ENCODE peak calls at places on chromosomes 1 and 21, in six cellular contexts. One of them, this sample, is unnamed.

GRCh38 chr1:31155216-31155806 is 84.4 kb downstream of the NKAIN1 start:
- DNase-seq in sigmoid colon: peak; percentile 82
- DNase-seq in IMR-90: peak; percentile 32
- DNase-seq in heart left ventricle: peak; percentile 70
- DNase-seq in Peyer's patch: peak; percentile 83
- DNase-seq in GM12891: peak; percentile 66
- DNase-seq in this sample: peak; percentile 70

GRCh38 chr1:24900486-24900849 is 29.6 kb downstream of the RUNX3 start:
- DNase-seq in sigmoid colon: no peak
- DNase-seq in IMR-90: no peak
- DNase-seq in heart left ventricle: no peak
- DNase-seq in Peyer's patch: peak; percentile 34
- DNase-seq in GM12891: no peak
- DNase-seq in this sample: no peak

GRCh38 chr1:32907435-32907834 is 6.2 kb upstream of the TMEM54 start:
- DNase-seq in sigmoid colon: no peak
- DNase-seq in IMR-90: peak; percentile 48
- DNase-seq in heart left ventricle: no peak
- DNase-seq in Peyer's patch: no peak
- DNase-seq in GM12891: no peak
- DNase-seq in this sample: no peak

GRCh38 chr1:160171352-160171751 is 19.0 kb upstream of the CASQ1 start:
- DNase-seq in sigmoid colon: peak; percentile 4
- DNase-seq in IMR-90: peak; percentile 32
- DNase-seq in heart left ventricle: no peak
- DNase-seq in Peyer's patch: no peak
- DNase-seq in GM12891: no peak
- DNase-seq in this sample: peak; percentile 76

GRCh38 chr1:218874801-218875400 is 298.8 kb upstream of the LYPLAL1 start:
- DNase-seq in sigmoid colon: no peak
- DNase-seq in IMR-90: no peak
- DNase-seq in heart left ventricle: no peak
- DNase-seq in Peyer's patch: no peak
- DNase-seq in GM12891: no peak
- DNase-seq in this sample: no peak

GRCh38 chr1:62337785-62338631 is 18.8 kb upstream of the KANK4 start:
- DNase-seq in sigmoid colon: no peak
- DNase-seq in IMR-90: no peak
- DNase-seq in heart left ventricle: no peak
- DNase-seq in Peyer's patch: no peak
- DNase-seq in GM12891: no peak
- DNase-seq in this sample: no peak

GRCh38 chr1:94980909-94981252 is 54.0 kb upstream of the CNN3 start:
- DNase-seq in sigmoid colon: no peak
- DNase-seq in IMR-90: no peak
- DNase-seq in heart left ventricle: no peak
- DNase-seq in Peyer's patch: no peak
- DNase-seq in GM12891: no peak
- DNase-seq in this sample: no peak

GRCh38 chr1:85582687-85583354 is 2.3 kb downstream of the CCN1 start:
- DNase-seq in sigmoid colon: no peak
- DNase-seq in IMR-90: peak; percentile 66
- DNase-seq in heart left ventricle: no peak
- DNase-seq in Peyer's patch: no peak
- DNase-seq in GM12891: no peak
- DNase-seq in this sample: no peak

GRCh38 chr1:54340876-54341275 is 65.3 kb downstream of the SSBP3 start:
- DNase-seq in sigmoid colon: no peak
- DNase-seq in IMR-90: no peak
- DNase-seq in heart left ventricle: no peak
- DNase-seq in Peyer's patch: no peak
- DNase-seq in GM12891: no peak
- DNase-seq in this sample: no peak

GRCh38 chr21:42666023-42666747 is 12.8 kb downstream of the PDE9A start:
- DNase-seq in sigmoid colon: peak; percentile 87
- DNase-seq in IMR-90: no peak
- DNase-seq in heart left ventricle: no peak
- DNase-seq in Peyer's patch: peak; percentile 71
- DNase-seq in GM12891: no peak
- DNase-seq in this sample: no peak

GRCh38 chr1:226871636-226872327 is 1.4 kb downstream of the PSEN2 start:
- DNase-seq in sigmoid colon: no peak
- DNase-seq in IMR-90: no peak
- DNase-seq in heart left ventricle: no peak
- DNase-seq in Peyer's patch: no peak
- DNase-seq in GM12891: no peak
- DNase-seq in this sample: no peak

GRCh38 chr1:226871047-226871365 is 590 bp downstream of the PSEN2 start:
- DNase-seq in sigmoid colon: no peak
- DNase-seq in IMR-90: no peak
- DNase-seq in heart left ventricle: no peak
- DNase-seq in Peyer's patch: no peak
- DNase-seq in GM12891: no peak
- DNase-seq in this sample: no peak

GRCh38 chr1:226868726-226869125 is 1.7 kb upstream of the PSEN2 start:
- DNase-seq in sigmoid colon: no peak
- DNase-seq in IMR-90: no peak
- DNase-seq in heart left ventricle: no peak
- DNase-seq in Peyer's patch: no peak
- DNase-seq in GM12891: no peak
- DNase-seq in this sample: no peak

GRCh38 chr1:226870026-226870322 is 442 bp upstream of the PSEN2 start:
- DNase-seq in sigmoid colon: no peak
- DNase-seq in IMR-90: no peak
- DNase-seq in heart left ventricle: no peak
- DNase-seq in Peyer's patch: no peak
- DNase-seq in GM12891: no peak
- DNase-seq in this sample: no peak

GRCh38 chr1:226870323-226871046 is at the start of gene PSEN2:
- DNase-seq in sigmoid colon: peak; percentile 86
- DNase-seq in IMR-90: peak; percentile 28
- DNase-seq in heart left ventricle: peak; percentile 71
- DNase-seq in Peyer's patch: peak; percentile 89
- DNase-seq in GM12891: peak; percentile 78
- DNase-seq in this sample: peak; percentile 75
- TF ChIP-seq POLR2A in sigmoid colon: no peak
- TF ChIP-seq POLR2A in IMR-90: no peak
- TF ChIP-seq POLR2A in heart left ventricle: peak; percentile 67
- TF ChIP-seq POLR2A in Peyer's patch: peak; percentile 58
- TF ChIP-seq POLR2A in GM12891: no peak
- TF ChIP-seq POLR2A in this sample: peak; percentile 46

GRCh38 chr1:184387871-184388670 is 1.2 kb downstream of the C1orf21 start:
- DNase-seq in sigmoid colon: peak; percentile 74
- DNase-seq in IMR-90: peak; percentile 89
- DNase-seq in heart left ventricle: peak; percentile 38
- DNase-seq in Peyer's patch: peak; percentile 60
- DNase-seq in GM12891: no peak
- DNase-seq in this sample: peak; percentile 62
- TF ChIP-seq POLR2A in sigmoid colon: no peak
- TF ChIP-seq POLR2A in IMR-90: no peak
- TF ChIP-seq POLR2A in heart left ventricle: peak; percentile 20
- TF ChIP-seq POLR2A in Peyer's patch: peak; percentile 26
- TF ChIP-seq POLR2A in GM12891: no peak
- TF ChIP-seq POLR2A in this sample: no peak

GRCh38 chr1:198677027-198677426 is 38.2 kb downstream of the PTPRC start:
- DNase-seq in sigmoid colon: no peak
- DNase-seq in IMR-90: no peak
- DNase-seq in heart left ventricle: no peak
- DNase-seq in Peyer's patch: no peak
- DNase-seq in GM12891: no peak
- DNase-seq in this sample: no peak

GRCh38 chr1:198679535-198680173 is 40.8 kb downstream of the PTPRC start:
- DNase-seq in sigmoid colon: no peak
- DNase-seq in IMR-90: no peak
- DNase-seq in heart left ventricle: peak; percentile 26
- DNase-seq in Peyer's patch: no peak
- DNase-seq in GM12891: no peak
- DNase-seq in this sample: no peak

GRCh38 chr1:198680174-198680871 is 41.5 kb downstream of the PTPRC start:
- DNase-seq in sigmoid colon: no peak
- DNase-seq in IMR-90: no peak
- DNase-seq in heart left ventricle: no peak
- DNase-seq in Peyer's patch: no peak
- DNase-seq in GM12891: no peak
- DNase-seq in this sample: no peak

GRCh38 chr1:198678301-198678836 is 39.5 kb downstream of the PTPRC start:
- DNase-seq in sigmoid colon: no peak
- DNase-seq in IMR-90: no peak
- DNase-seq in heart left ventricle: no peak
- DNase-seq in Peyer's patch: no peak
- DNase-seq in GM12891: no peak
- DNase-seq in this sample: no peak

DNA sequence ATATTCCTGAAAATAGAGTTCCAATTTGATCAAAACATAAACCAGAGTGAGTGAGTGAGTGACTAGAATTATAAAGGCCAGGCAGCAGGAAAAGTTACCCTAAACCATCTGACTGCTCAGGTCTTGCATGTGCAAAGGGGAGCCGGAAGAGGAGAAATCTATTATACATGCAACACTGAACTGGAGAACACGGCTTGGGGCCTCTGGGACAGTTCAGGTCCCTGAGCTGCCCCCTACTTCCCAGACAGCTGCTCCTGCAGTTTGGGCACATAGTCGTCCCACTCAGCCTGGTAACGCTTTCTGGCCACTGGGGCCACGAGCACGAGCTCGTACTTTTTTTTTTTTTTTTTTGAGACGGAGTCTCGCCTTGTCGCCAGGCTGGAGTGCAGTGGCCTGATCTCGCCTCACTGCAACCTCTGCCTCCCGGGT is 40.1 kb downstream of the PTPRC start:
- DNase-seq in sigmoid colon: no peak
- DNase-seq in IMR-90: no peak
- DNase-seq in heart left ventricle: no peak
- DNase-seq in Peyer's patch: no peak
- DNase-seq in GM12891: no peak
- DNase-seq in this sample: no peak
- TF ChIP-seq POLR2A in sigmoid colon: no peak
- TF ChIP-seq POLR2A in IMR-90: no peak
- TF ChIP-seq POLR2A in heart left ventricle: no peak
- TF ChIP-seq POLR2A in Peyer's patch: no peak
- TF ChIP-seq POLR2A in GM12891: no peak
- TF ChIP-seq POLR2A in this sample: no peak

GRCh38 chr1:114757455-114758250 is at the start of gene CSDE1:
- DNase-seq in sigmoid colon: peak; percentile 99
- DNase-seq in IMR-90: peak; percentile 99
- DNase-seq in heart left ventricle: peak; percentile 97
- DNase-seq in Peyer's patch: peak; percentile 97
- DNase-seq in GM12891: peak; percentile 61
- DNase-seq in this sample: peak; percentile 69
- TF ChIP-seq POLR2A in sigmoid colon: peak; percentile 89
- TF ChIP-seq POLR2A in IMR-90: peak; percentile 98
- TF ChIP-seq POLR2A in heart left ventricle: peak; percentile 90
- TF ChIP-seq POLR2A in Peyer's patch: peak; percentile 92
- TF ChIP-seq POLR2A in GM12891: peak; percentile 96
- TF ChIP-seq POLR2A in this sample: peak; percentile 74

GRCh38 chr1:223609066-223609465 is 56.4 kb downstream of the CAPN8 start:
- DNase-seq in sigmoid colon: no peak
- DNase-seq in IMR-90: no peak
- DNase-seq in heart left ventricle: no peak
- DNase-seq in Peyer's patch: no peak
- DNase-seq in GM12891: no peak
- DNase-seq in this sample: no peak
- TF ChIP-seq POLR2A in sigmoid colon: no peak
- TF ChIP-seq POLR2A in IMR-90: no peak
- TF ChIP-seq POLR2A in heart left ventricle: no peak
- TF ChIP-seq POLR2A in Peyer's patch: no peak
- TF ChIP-seq POLR2A in GM12891: no peak
- TF ChIP-seq POLR2A in this sample: no peak

DNA sequence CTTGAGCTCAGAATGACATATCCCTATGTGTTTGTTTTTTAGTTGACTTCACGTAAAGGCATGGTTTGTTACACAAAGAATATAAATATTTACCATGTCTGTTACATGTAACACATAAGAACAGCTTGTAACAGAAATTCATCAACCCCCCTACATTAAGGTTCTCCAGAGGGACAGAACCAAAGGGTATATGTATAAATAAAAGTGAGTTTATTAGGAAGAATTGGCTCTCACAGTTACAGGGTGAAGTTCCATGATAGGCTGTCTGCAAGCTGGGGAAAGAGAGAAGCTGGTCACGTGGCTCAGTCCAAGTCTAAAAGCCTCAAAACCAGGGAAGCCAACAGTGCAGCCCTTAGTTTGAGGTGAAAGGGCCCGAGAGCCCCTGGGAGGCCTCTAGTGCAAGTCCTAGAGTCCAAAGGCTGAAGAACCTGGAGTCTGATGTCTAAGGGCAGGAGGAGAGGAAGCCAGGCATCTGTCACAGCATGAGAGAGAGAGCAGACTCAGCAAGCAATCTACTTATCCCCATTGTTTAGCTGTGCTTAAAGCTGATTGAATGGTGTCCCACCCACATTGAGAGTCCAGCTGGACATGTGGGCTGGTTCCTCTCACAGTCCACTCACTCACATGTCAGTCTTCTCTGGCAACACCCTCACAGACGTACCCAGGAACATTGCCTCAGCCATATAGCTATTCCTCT is 15.8 kb downstream of the THRAP3 start:
- DNase-seq in sigmoid colon: no peak
- DNase-seq in IMR-90: peak; percentile 45
- DNase-seq in heart left ventricle: peak; percentile 81
- DNase-seq in Peyer's patch: no peak
- DNase-seq in GM12891: no peak
- DNase-seq in this sample: no peak
- TF ChIP-seq POLR2A in sigmoid colon: no peak
- TF ChIP-seq POLR2A in IMR-90: no peak
- TF ChIP-seq POLR2A in heart left ventricle: no peak
- TF ChIP-seq POLR2A in Peyer's patch: no peak
- TF ChIP-seq POLR2A in GM12891: no peak
- TF ChIP-seq POLR2A in this sample: no peak

DNA sequence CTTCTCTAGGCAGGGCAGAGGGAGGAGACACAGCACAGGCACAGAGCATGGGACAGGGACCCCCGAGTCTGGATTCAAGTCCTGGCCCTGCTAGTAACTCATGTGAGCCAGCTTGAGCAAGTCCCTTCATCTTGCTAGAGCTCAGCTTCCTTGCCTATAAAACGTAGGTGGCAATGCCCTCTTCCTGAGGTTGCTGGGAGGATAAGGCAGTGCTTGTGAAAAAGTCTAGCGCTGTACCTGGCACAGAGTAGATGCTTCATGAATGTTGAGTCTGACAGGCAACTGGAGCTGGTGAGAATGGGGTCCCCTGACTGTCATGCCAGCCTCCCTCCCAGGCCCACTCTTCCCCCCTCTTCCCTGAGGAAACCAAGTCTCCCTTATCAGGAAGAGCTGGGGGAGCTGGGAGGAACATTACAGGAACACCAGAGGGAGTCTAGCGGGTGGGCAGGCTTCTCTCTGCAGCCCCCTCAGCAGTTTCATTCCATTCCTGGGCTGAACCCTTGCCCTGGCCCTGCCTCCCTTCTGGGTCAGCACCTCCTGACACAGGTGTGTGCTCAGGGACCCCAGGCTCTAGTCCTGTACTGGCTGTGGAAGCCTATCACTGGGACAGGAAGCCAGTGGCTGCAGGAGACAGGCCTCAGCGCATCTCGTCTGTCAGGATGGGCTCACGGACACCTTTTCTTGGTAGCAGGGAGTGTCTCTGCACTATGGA is 9.9 kb downstream of the CHRNB2 start:
- DNase-seq in sigmoid colon: no peak
- DNase-seq in IMR-90: no peak
- DNase-seq in heart left ventricle: no peak
- DNase-seq in Peyer's patch: no peak
- DNase-seq in GM12891: no peak
- DNase-seq in this sample: no peak
- TF ChIP-seq POLR2A in sigmoid colon: no peak
- TF ChIP-seq POLR2A in IMR-90: no peak
- TF ChIP-seq POLR2A in heart left ventricle: no peak
- TF ChIP-seq POLR2A in Peyer's patch: no peak
- TF ChIP-seq POLR2A in GM12891: peak; percentile 30
- TF ChIP-seq POLR2A in this sample: no peak